ENCODE peak calls at places on chromosomes 6 and 20, in five cellular contexts. Z is Panc1; H is mammary epithelial cell; G is activated CD4-positive, alpha-beta T cell treated with anti-CD3 and anti-CD28 coated beads, Interleukin-2, amount 10 ng/mL, durations not matched to agents 7 days and 5 days; E is AG09319. J is an unnamed sample.

GRCh38 chr20:44644384-44645131 is 6.9 kb downstream of the ADA start:
- DNase-seq in E (no peak), Z (no peak), H (no peak), G (peak), J (no peak)

GRCh38 chr6:164911151-164911550 is 398.3 kb downstream of the C6orf118 start:
- DNase-seq in H (no peak), G (no peak), Z (no peak), E (no peak), J (no peak)

GRCh38 chr20:23583526-23583925 is 15.2 kb upstream of the CST9L start:
- DNase-seq in G (no peak), H (peak), E (no peak), Z (no peak), J (no peak)

GRCh38 chr20:62365814-62366369 is 1.2 kb downstream of the LAMA5 start:
- DNase-seq in E (no peak), Z (no peak), H (peak), G (no peak), J (no peak)

GRCh38 chr6:117008618-117009017 is 131.6 kb downstream of the RFX6 start:
- DNase-seq in E (no peak), G (no peak), Z (no peak), H (no peak), J (no peak)

GRCh38 chr20:62381202-62381797 is 5.6 kb upstream of the RPS21 start:
- DNase-seq in G (no peak), E (no peak), H (peak), Z (no peak), J (no peak)

GRCh38 chr20:25203891-25204320 is 8.4 kb downstream of the ENTPD6 start:
- DNase-seq in H (no peak), G (no peak), Z (no peak), E (no peak), J (no peak)

GRCh38 chr6:56624046-56624727 is 18.5 kb downstream of the DST start:
- DNase-seq in E (no peak), Z (no peak), H (no peak), G (no peak), J (no peak)

GRCh38 chr6:163718537-163718936 is 304.0 kb downstream of the QKI start:
- DNase-seq in H (no peak), E (no peak), G (no peak), Z (no peak), J (no peak)

GRCh38 chr6:11432091-11432490 is 105.5 kb upstream of the TMEM170B start:
- DNase-seq in G (no peak), E (no peak), Z (no peak), H (no peak), J (no peak)

GRCh38 chr20:25586877-25587276 is 1.5 kb upstream of the NINL start:
- DNase-seq in E (no peak), H (no peak), Z (no peak), G (no peak), J (no peak)

GRCh38 chr6:145734486-145735355 is 599 bp downstream of the EPM2A start:
- DNase-seq in H (peak), G (peak), Z (no peak), E (peak), J (peak)

GRCh38 chr6:98828210-98828798 is 6.1 kb upstream of the POU3F2 start:
- DNase-seq in Z (no peak), H (no peak), G (no peak), E (no peak), J (no peak)

GRCh38 chr6:113825776-113826175 is 31.4 kb upstream of the MARCKS start:
- DNase-seq in G (no peak), H (no peak), Z (no peak), E (no peak), J (peak)

GRCh38 chr20:47740225-47741184 is 44.8 kb downstream of the SULF2 start:
- DNase-seq in G (no peak), E (no peak), H (no peak), Z (no peak), J (no peak)

GRCh38 chr6:117840541-117840983 is 66.5 kb upstream of the SLC35F1 start:
- DNase-seq in G (peak), H (peak), Z (no peak), E (no peak), J (peak)

GRCh38 chr6:158000530-158001307 is 19.1 kb downstream of the SYNJ2 start:
- DNase-seq in E (no peak), H (no peak), G (no peak), Z (no peak), J (no peak)

GRCh38 chr6:17493286-17493685 is 99.9 kb downstream of the CAP2 start:
- DNase-seq in Z (no peak), G (no peak), E (no peak), H (peak), J (no peak)

GRCh38 chr6:42441661-42442081 is 10.1 kb downstream of the TRERF1 start:
- DNase-seq in Z (no peak), G (no peak), E (no peak), H (no peak), J (no peak)

GRCh38 chr6:89411269-89412070 is 603 bp downstream of the RRAGD start:
- DNase-seq in E (no peak), G (peak), Z (no peak), H (peak), J (no peak)

GRCh38 chr20:12928358-12928754 is 80.4 kb upstream of the SPTLC3 start:
- DNase-seq in E (no peak), H (no peak), G (no peak), Z (no peak), J (no peak)

GRCh38 chr20:57707849-57708693 is 1.7 kb downstream of the PMEPA1 start:
- DNase-seq in H (no peak), Z (no peak), E (no peak), G (no peak), J (no peak)

GRCh38 chr6:112289039-112289566 is 34.7 kb upstream of the LAMA4 start:
- DNase-seq in E (peak), G (no peak), H (no peak), Z (no peak), J (no peak)

GRCh38 chr6:169626169-169626833 is 75.5 kb downstream of the WDR27 start:
- DNase-seq in G (no peak), Z (no peak), H (no peak), E (no peak), J (no peak)

GRCh38 chr20:20393207-20393606 is 25.3 kb downstream of the INSM1 start:
- DNase-seq in H (no peak), Z (no peak), G (no peak), E (no peak), J (no peak)

GRCh38 chr6:49565261-49565660 is 14.8 kb downstream of the C6orf141 start:
- DNase-seq in Z (no peak), G (no peak), E (no peak), H (no peak), J (no peak)

GRCh38 chr6:142853244-142854180 is 91.5 kb downstream of the HIVEP2 start:
- DNase-seq in E (no peak), H (peak), G (no peak), Z (no peak), J (no peak)

GRCh38 chr6:1621328-1621701 is 11.6 kb downstream of the FOXC1 start:
- DNase-seq in Z (no peak), H (no peak), G (no peak), E (no peak), J (no peak)

GRCh38 chr20:3430376-3431069 is 23.1 kb upstream of the DNAAF9 start:
- DNase-seq in E (no peak), H (no peak), G (no peak), Z (no peak), J (no peak)

GRCh38 chr20:36461600-36462439 is 79.5 kb upstream of the MYL9 start:
- DNase-seq in G (peak), E (no peak), H (peak), Z (no peak), J (no peak)

GRCh38 chr20:53691060-53691810 is 97.6 kb upstream of the ZNF217 start:
- DNase-seq in H (peak), G (no peak), Z (no peak), E (no peak), J (peak)

GRCh38 chr6:71531841-71532240 is 243.2 kb downstream of the OGFRL1 start:
- DNase-seq in E (no peak), H (no peak), G (no peak), Z (no peak), J (no peak)

GRCh38 chr6:47073125-47074110 is 31.3 kb upstream of the ADGRF1 start:
- DNase-seq in Z (no peak), G (no peak), E (no peak), H (no peak), J (no peak)